ENCODE peak calls at places on chromosome 17, in seven cellular contexts. C is PC-9; H is heart right ventricle; M is CD8-positive, alpha-beta memory T cell; A is IMR-90; B is substantia nigra; P is effector memory CD4-positive, alpha-beta T cell. R is an unnamed sample.

GRCh38 chr17:7177210-7177953 is 1.8 kb downstream of the ASGR1 start:
- DNase-seq in C (peak), H (peak), M (peak), A (peak), B (peak), P (peak), R (peak)

GRCh38 chr17:82350182-82351030 is 8.6 kb upstream of the TEX19 start:
- DNase-seq in C (peak), H (peak), M (no peak), A (no peak), B (no peak), P (no peak), R (no peak)

GRCh38 chr17:29847527-29847931 is 82.5 kb downstream of the SSH2 start:
- DNase-seq in C (no peak), H (no peak), M (no peak), A (no peak), B (no peak), P (no peak), R (no peak)

GRCh38 chr17:43665387-43666101 is 3.8 kb upstream of the MEOX1 start:
- DNase-seq in C (peak), H (peak), M (no peak), A (no peak), B (no peak), P (no peak), R (no peak)

GRCh38 chr17:45436161-45436560 is 3.5 kb upstream of the ARHGAP27 start:
- DNase-seq in C (no peak), H (no peak), M (no peak), A (no peak), B (no peak), P (no peak), R (peak)

GRCh38 chr17:75142236-75142971 is 10.9 kb upstream of the NT5C start:
- DNase-seq in C (no peak), H (no peak), M (no peak), A (no peak), B (no peak), P (no peak), R (no peak)

GRCh38 chr17:16442141-16442540 is 26.8 kb downstream of the TRPV2 start:
- DNase-seq in C (no peak), H (no peak), M (no peak), A (no peak), B (no peak), P (no peak), R (peak)

GRCh38 chr17:35809855-35810461 is 674 bp downstream of the TAF15 start:
- DNase-seq in C (no peak), H (no peak), M (peak), A (peak), B (no peak), P (no peak), R (no peak)

GRCh38 chr17:27340990-27341595 is 47.2 kb downstream of the WSB1 start:
- DNase-seq in C (no peak), H (no peak), M (no peak), A (no peak), B (peak), P (no peak), R (no peak)

GRCh38 chr17:14622622-14623101 is 321.8 kb downstream of the HS3ST3B1 start:
- DNase-seq in C (no peak), H (no peak), M (no peak), A (no peak), B (no peak), P (no peak), R (no peak)

GRCh38 chr17:19332371-19333131 is 30.0 kb downstream of the B9D1 start:
- DNase-seq in C (peak), H (no peak), M (no peak), A (no peak), B (no peak), P (no peak), R (no peak)

GRCh38 chr17:82936768-82937171 is 96.9 kb upstream of the ZNF750 start:
- DNase-seq in C (no peak), H (peak), M (no peak), A (no peak), B (no peak), P (no peak), R (no peak)

GRCh38 chr17:30524847-30525246 is 47.6 kb downstream of the GOSR1 start:
- DNase-seq in C (no peak), H (no peak), M (no peak), A (peak), B (no peak), P (no peak), R (no peak)

GRCh38 chr17:18235743-18236256 is 10.4 kb downstream of the LLGL1 start:
- DNase-seq in C (peak), H (no peak), M (no peak), A (peak), B (no peak), P (no peak), R (peak)

GRCh38 chr17:80681215-80681614 is 136.6 kb downstream of the RPTOR start:
- DNase-seq in C (no peak), H (no peak), M (no peak), A (no peak), B (no peak), P (no peak), R (no peak)

GRCh38 chr17:1078062-1078711 is 81.3 kb downstream of the TIMM22 start:
- DNase-seq in C (no peak), H (no peak), M (no peak), A (no peak), B (no peak), P (no peak), R (no peak)

GRCh38 chr17:35898283-35899070 is 18.3 kb upstream of the CCL5 start:
- DNase-seq in C (peak), H (peak), M (peak), A (no peak), B (no peak), P (no peak), R (peak)

GRCh38 chr17:42018339-42018738 is 1.1 kb upstream of the DNAJC7 start:
- DNase-seq in C (no peak), H (no peak), M (no peak), A (no peak), B (no peak), P (no peak), R (no peak)

GRCh38 chr17:46088595-46088994 is 89.5 kb downstream of the STH start:
- DNase-seq in C (no peak), H (no peak), M (no peak), A (no peak), B (no peak), P (no peak), R (no peak)

GRCh38 chr17:79272666-79273219 is 198.1 kb downstream of the ENGASE start:
- DNase-seq in C (peak), H (no peak), M (no peak), A (peak), B (no peak), P (no peak), R (peak)

GRCh38 chr17:38970128-38970527 is 2.9 kb upstream of the FBXO47 start:
- DNase-seq in C (no peak), H (no peak), M (no peak), A (no peak), B (no peak), P (no peak), R (no peak)

GRCh38 chr17:14123579-14124278 is 54.4 kb downstream of the COX10 start:
- DNase-seq in C (no peak), H (no peak), M (no peak), A (no peak), B (no peak), P (no peak), R (no peak)

GRCh38 chr17:20010099-20010863 is 1.1 kb downstream of the SPECC1 start:
- DNase-seq in C (peak), H (peak), M (peak), A (peak), B (peak), P (no peak), R (peak)

GRCh38 chr17:41226051-41226450 is 397 bp upstream of the KRTAP9-2 start:
- DNase-seq in C (no peak), H (no peak), M (no peak), A (no peak), B (no peak), P (no peak), R (no peak)

GRCh38 chr17:43942286-43942685 is at the start of gene PPY:
- DNase-seq in C (no peak), H (no peak), M (no peak), A (no peak), B (no peak), P (no peak), R (no peak)

GRCh38 chr17:75996665-75997590 is 3.7 kb upstream of the CDK3 start:
- DNase-seq in C (peak), H (no peak), M (no peak), A (peak), B (no peak), P (peak), R (peak)

GRCh38 chr17:70137451-70138230 is 31.7 kb upstream of the KCNJ2 start:
- DNase-seq in C (no peak), H (no peak), M (no peak), A (peak), B (peak), P (no peak), R (peak)

GRCh38 chr17:80264048-80264792 is 3.6 kb downstream of the RNF213 start:
- DNase-seq in C (no peak), H (no peak), M (peak), A (no peak), B (no peak), P (peak), R (no peak)

GRCh38 chr17:49969134-49969759 is at the start of gene DLX4:
- DNase-seq in C (no peak), H (no peak), M (no peak), A (no peak), B (no peak), P (no peak), R (no peak)

GRCh38 chr17:57255776-57256681 is at the start of gene MSI2:
- DNase-seq in C (peak), H (peak), M (peak), A (peak), B (peak), P (peak), R (peak)

GRCh38 chr17:58279016-58279671 is 1.6 kb downstream of the MPO start:
- DNase-seq in C (no peak), H (peak), M (no peak), A (peak), B (no peak), P (no peak), R (no peak)

GRCh38 chr17:1145311-1145986 is 34.3 kb downstream of the ABR start:
- DNase-seq in C (no peak), H (no peak), M (no peak), A (no peak), B (no peak), P (no peak), R (no peak)

GRCh38 chr17:77404812-77405581 is 264.2 kb downstream of the SEC14L1 start:
- DNase-seq in C (no peak), H (no peak), M (peak), A (peak), B (no peak), P (peak), R (peak)

GRCh38 chr17:82126479-82127314 is 28.7 kb upstream of the FASN start:
- DNase-seq in C (no peak), H (no peak), M (peak), A (no peak), B (no peak), P (peak), R (no peak)

GRCh38 chr17:64323774-64324173 is 60.7 kb upstream of the TEX2 start:
- DNase-seq in C (no peak), H (no peak), M (no peak), A (no peak), B (no peak), P (no peak), R (no peak)

GRCh38 chr17:64315032-64315490 is 52.0 kb upstream of the TEX2 start:
- DNase-seq in C (no peak), H (peak), M (no peak), A (no peak), B (peak), P (no peak), R (no peak)

GRCh38 chr17:64320613-64321553 is 57.8 kb upstream of the TEX2 start:
- DNase-seq in C (peak), H (no peak), M (peak), A (peak), B (peak), P (peak), R (peak)

GRCh38 chr17:64318068-64318467 is 55.0 kb upstream of the TEX2 start:
- DNase-seq in C (no peak), H (no peak), M (no peak), A (no peak), B (no peak), P (no peak), R (no peak)

GRCh38 chr17:64319531-64319930 is 56.5 kb upstream of the TEX2 start:
- DNase-seq in C (no peak), H (no peak), M (no peak), A (no peak), B (no peak), P (no peak), R (no peak)
- H3K27ac ChIP-seq in C (no peak), H (no peak), M (no peak), A (no peak), B (no peak), P (no peak), R (no peak)

GRCh38 chr17:63626551-63627228 is 4.5 kb downstream of the MAP3K3 start:
- DNase-seq in C (no peak), H (no peak), M (no peak), A (peak), B (no peak), P (no peak), R (peak)

GRCh38 chr17:63621684-63622570 is at the start of gene MAP3K3:
- DNase-seq in C (peak), H (peak), M (peak), A (peak), B (peak), P (peak), R (peak)

GRCh38 chr17:63621229-63621683 is 961 bp upstream of the MAP3K3 start:
- DNase-seq in C (no peak), H (no peak), M (no peak), A (no peak), B (no peak), P (no peak), R (no peak)

GRCh38 chr17:63622571-63623390 is 564 bp downstream of the MAP3K3 start:
- DNase-seq in C (peak), H (peak), M (peak), A (peak), B (peak), P (peak), R (peak)

DNA sequence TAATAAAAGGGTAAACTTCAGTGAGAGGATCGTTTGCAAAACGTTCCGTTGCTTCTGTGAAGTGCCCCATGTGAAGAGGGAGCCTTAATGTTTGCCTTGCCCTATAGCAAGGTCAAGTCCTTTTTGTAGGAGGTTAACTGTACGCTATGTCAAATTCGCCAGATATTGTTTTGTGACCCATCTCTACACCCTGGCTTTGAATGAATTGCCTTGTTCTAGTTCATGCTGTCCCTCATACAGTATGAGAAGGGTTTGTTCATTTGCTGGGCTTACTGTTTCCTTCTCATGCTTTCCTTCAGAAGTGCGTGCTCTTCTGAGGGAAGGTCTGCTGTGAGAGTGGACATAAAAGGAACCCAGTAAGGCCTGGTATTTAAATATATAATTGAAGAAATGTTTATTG is 1.6 kb downstream of the MAP3K3 start:
- DNase-seq in C (no peak), H (no peak), M (no peak), A (no peak), B (no peak), P (no peak), R (no peak)
- H3K27ac ChIP-seq in C (no peak), H (peak), M (no peak), A (no peak), B (no peak), P (no peak), R (no peak)

DNA sequence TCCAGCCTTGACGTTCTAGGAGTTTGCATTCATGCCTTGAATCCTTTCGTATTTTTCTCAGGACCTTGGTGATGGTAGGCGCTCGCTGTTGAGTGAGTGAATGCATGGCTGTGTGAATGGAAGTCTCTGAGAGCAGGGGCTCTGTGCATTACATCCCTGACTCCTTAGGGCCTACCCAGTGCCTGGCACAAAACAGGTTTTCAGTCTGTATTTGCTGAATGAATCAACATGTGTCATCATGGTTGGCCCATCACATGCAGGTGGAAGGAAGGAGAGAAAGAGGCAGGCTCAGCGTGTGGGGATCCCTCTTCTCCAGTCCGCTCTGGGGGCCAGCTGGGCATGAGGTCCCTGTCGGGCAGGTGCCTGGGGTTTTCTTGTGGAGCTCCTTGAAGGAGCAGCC is 8.7 kb downstream of the RAP1GAP2 start:
- DNase-seq in C (no peak), H (no peak), M (no peak), A (no peak), B (no peak), P (no peak), R (peak)
- H3K27ac ChIP-seq in C (no peak), H (no peak), M (no peak), A (no peak), B (no peak), P (no peak), R (peak)

DNA sequence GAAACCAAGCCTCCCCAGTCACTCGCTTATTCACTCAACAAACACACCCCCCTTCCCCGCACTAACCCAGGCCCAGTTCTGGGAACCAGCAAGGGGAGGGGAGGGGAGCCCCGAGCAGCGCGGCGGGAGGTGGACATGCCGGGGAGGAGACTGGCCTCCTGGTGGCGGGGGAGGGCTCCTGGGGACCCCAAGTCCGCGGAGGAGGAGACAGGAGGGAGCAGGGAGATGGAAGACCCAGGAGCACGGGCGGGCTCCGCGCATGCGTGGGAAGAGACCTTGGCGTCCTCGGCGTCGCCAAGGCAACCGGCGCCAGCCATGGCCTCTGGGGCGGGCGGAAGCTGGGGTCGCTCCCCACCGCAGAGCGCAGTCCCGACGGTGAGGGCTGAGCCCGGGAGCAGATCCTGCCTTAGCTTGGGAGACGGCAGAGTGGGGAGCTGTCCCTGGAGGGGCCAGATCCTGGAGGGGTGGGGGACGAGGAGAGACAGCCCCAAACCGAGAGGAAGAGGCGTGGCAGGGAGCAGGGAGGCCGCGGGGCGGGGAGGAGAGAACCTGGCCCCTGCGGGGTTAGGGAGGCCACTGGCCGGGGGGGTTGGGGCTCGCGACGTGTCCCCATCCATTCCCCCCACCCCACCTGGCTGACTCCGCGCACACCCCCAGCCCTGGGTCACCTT is at the start of gene PRR29:
- DNase-seq in C (peak), H (peak), M (peak), A (peak), B (peak), P (peak), R (peak)
- H3K27ac ChIP-seq in C (no peak), H (peak), M (no peak), A (no peak), B (no peak), P (peak), R (no peak)

DNA sequence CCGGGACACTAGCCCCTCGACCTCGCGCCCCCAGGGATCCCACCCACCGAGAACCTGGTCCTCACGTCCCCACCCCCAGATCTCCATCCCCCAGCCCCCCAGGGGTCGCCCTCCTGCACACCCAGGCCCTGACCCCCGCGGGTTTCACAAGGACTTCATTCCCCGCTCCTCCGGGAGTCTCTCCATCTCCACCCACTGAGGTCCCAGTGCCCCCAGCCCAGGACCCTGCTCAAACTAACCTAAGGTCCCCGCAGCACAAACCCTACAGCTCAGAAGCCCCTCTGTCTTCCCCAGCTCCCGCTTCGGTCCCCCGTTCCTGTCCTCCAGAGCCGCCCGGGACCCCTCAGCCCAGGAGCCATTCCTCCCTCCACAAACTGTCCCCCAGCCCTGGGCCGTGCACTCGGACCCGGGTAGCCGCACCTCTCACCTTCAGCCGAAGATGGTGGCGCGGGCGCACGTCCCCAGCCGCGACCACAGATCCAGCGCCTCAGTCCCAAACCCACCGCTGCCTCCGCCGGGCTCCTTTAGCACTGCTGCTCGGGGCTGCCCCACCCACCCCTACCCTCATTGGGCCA is at the start of gene MYH10:
- DNase-seq in C (no peak), H (no peak), M (no peak), A (no peak), B (no peak), P (no peak), R (no peak)
- H3K27ac ChIP-seq in C (no peak), H (peak), M (peak), A (peak), B (peak), P (no peak), R (peak)

DNA sequence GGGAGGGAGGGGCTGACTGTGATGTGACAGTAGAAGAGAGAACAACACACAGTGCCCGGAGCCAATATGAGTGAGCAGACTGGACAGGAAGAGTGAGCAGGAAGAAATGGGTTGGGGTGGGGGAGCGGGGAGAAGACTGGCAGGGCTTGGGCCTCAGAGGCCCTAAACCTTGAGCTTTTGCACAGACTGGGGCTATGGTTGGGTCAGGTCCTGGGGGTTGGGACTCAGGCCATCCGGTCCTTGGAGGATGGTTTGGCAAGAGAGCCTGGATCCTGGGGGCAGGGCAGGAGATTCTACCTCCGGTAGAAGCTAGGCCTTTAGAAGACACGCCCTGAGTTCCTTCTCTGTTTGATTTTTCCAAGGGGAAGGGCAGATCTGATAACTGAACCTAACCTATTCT is 1.1 kb downstream of the CAMTA2 start:
- DNase-seq in C (peak), H (no peak), M (no peak), A (no peak), B (peak), P (no peak), R (no peak)
- H3K27ac ChIP-seq in C (peak), H (peak), M (peak), A (peak), B (peak), P (peak), R (peak)